ENCODE peak calls at places on chromosome 19, in four cellular contexts. One of them, this sample, is unnamed.

GRCh38 chr19:42281175-42282035 is 12.4 kb downstream of the CIC start:
- DNase-seq in SK-N-SH: no peak
- DNase-seq in K562: peak
- DNase-seq in HepG2: peak
- DNase-seq in this sample: no peak

GRCh38 chr19:35031072-35031881 is 1.0 kb downstream of the SCN1B start:
- DNase-seq in SK-N-SH: no peak
- DNase-seq in K562: peak
- DNase-seq in HepG2: no peak
- DNase-seq in this sample: no peak

GRCh38 chr19:49415102-49415809 is 8.0 kb downstream of the PTH2 start:
- DNase-seq in SK-N-SH: no peak
- DNase-seq in K562: no peak
- DNase-seq in HepG2: no peak
- DNase-seq in this sample: peak

GRCh38 chr19:40358773-40359172 is 10.3 kb downstream of the PLD3 start:
- DNase-seq in SK-N-SH: no peak
- DNase-seq in K562: no peak
- DNase-seq in HepG2: no peak
- DNase-seq in this sample: peak

GRCh38 chr19:51691122-51692064 is 1.7 kb upstream of the SPACA6 start:
- DNase-seq in SK-N-SH: peak
- DNase-seq in K562: no peak
- DNase-seq in HepG2: no peak
- DNase-seq in this sample: no peak

GRCh38 chr19:42216653-42217521 is 590 bp downstream of the DEDD2 start:
- DNase-seq in SK-N-SH: peak
- DNase-seq in K562: peak
- DNase-seq in HepG2: peak
- DNase-seq in this sample: no peak

GRCh38 chr19:42282810-42283247 is 13.8 kb downstream of the CIC start:
- DNase-seq in SK-N-SH: no peak
- DNase-seq in K562: no peak
- DNase-seq in HepG2: no peak
- DNase-seq in this sample: no peak

GRCh38 chr19:49570138-49570856 is 10.1 kb downstream of the NOSIP start:
- DNase-seq in SK-N-SH: peak
- DNase-seq in K562: peak
- DNase-seq in HepG2: peak
- DNase-seq in this sample: no peak

GRCh38 chr19:35156673-35157014 is 2.1 kb downstream of the FXYD5 start:
- DNase-seq in SK-N-SH: no peak
- DNase-seq in K562: no peak
- DNase-seq in HepG2: no peak
- DNase-seq in this sample: no peak

GRCh38 chr19:56543776-56544175 is 5.0 kb downstream of the ZFP28 start:
- DNase-seq in SK-N-SH: no peak
- DNase-seq in K562: no peak
- DNase-seq in HepG2: no peak
- DNase-seq in this sample: no peak

GRCh38 chr19:17721821-17722220 is 2.5 kb downstream of the MAP1S start:
- DNase-seq in SK-N-SH: no peak
- DNase-seq in K562: no peak
- DNase-seq in HepG2: no peak
- DNase-seq in this sample: no peak

GRCh38 chr19:49398931-49399330 is 10.9 kb downstream of the KASH5 start:
- DNase-seq in SK-N-SH: no peak
- DNase-seq in K562: no peak
- DNase-seq in HepG2: no peak
- DNase-seq in this sample: no peak

GRCh38 chr19:12694641-12695040 is 1.8 kb downstream of the FBXW9 start:
- DNase-seq in SK-N-SH: no peak
- DNase-seq in K562: no peak
- DNase-seq in HepG2: no peak
- DNase-seq in this sample: no peak

GRCh38 chr19:3479819-3480215 is 508 bp downstream of the SMIM24 start:
- DNase-seq in SK-N-SH: peak
- DNase-seq in K562: peak
- DNase-seq in HepG2: no peak
- DNase-seq in this sample: no peak
- TF ChIP-seq NFIC in SK-N-SH: no peak
- TF ChIP-seq NFIC in K562: no peak
- TF ChIP-seq NFIC in HepG2: no peak
- TF ChIP-seq NFIC in this sample: no peak

GRCh38 chr19:3098515-3099346 is 4.6 kb downstream of the GNA11 start:
- DNase-seq in SK-N-SH: no peak
- DNase-seq in K562: no peak
- DNase-seq in HepG2: no peak
- DNase-seq in this sample: no peak

GRCh38 chr19:3096267-3096901 is 2.2 kb downstream of the GNA11 start:
- DNase-seq in SK-N-SH: no peak
- DNase-seq in K562: no peak
- DNase-seq in HepG2: no peak
- DNase-seq in this sample: no peak

GRCh38 chr19:3096902-3097326 is 2.8 kb downstream of the GNA11 start:
- DNase-seq in SK-N-SH: no peak
- DNase-seq in K562: no peak
- DNase-seq in HepG2: peak
- DNase-seq in this sample: no peak

GRCh38 chr19:3098141-3098514 is 4.0 kb downstream of the GNA11 start:
- DNase-seq in SK-N-SH: no peak
- DNase-seq in K562: no peak
- DNase-seq in HepG2: no peak
- DNase-seq in this sample: no peak

GRCh38 chr19:3097442-3097871 is 3.3 kb downstream of the GNA11 start:
- DNase-seq in SK-N-SH: no peak
- DNase-seq in K562: no peak
- DNase-seq in HepG2: no peak
- DNase-seq in this sample: no peak
- TF ChIP-seq NFIC in SK-N-SH: no peak
- TF ChIP-seq NFIC in K562: no peak
- TF ChIP-seq NFIC in HepG2: no peak
- TF ChIP-seq NFIC in this sample: no peak

DNA sequence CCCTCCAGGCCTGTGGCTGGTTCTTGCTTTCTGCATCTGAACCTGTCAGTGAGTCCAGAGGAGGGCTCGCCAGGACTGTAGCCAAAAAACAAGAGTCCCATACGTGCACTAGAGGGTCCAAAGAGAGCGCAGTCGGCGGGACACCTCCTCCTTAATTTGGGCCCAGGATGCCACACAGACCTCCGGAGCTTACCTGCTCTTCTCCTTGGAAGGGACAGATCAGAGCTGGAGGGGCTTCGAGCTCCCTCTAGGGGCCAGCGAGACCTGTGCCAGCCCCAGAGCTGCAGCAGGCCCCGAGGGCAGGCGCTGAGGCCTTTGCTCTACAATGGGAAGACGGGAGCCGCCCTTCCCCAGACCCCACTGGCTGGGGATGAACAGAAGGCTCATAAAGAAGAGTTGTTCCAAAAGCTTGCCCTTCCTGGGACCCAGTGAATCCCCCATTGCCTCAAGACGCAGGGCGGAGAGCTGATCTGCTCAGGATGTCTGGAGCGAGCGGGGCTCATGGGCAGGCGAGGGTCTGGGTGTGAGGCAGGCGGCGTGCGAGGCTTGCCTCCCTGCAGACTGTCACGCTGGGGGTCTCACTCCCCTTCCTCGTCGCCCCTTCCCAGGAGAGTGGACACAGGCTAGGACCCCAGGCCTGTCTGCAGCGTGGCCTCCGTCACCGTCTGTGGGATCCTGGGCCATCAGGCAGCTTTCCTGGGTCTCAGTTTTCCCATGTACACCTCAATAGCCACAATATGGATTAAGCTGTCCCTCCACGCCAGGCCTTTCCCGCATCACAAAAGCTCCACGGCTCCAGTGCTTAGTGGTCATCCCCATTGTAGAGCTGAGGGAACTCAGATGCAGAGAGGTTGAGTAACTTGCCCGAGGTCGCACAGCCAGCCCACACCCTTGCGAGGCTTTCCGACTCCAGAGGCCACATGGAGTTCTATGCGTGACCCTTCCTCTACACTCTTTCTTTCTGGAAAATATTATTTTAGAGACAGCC is 46.9 kb upstream of the VSTM2B start:
- DNase-seq in SK-N-SH: peak
- DNase-seq in K562: peak
- DNase-seq in HepG2: peak
- DNase-seq in this sample: no peak
- TF ChIP-seq NFIC in SK-N-SH: no peak
- TF ChIP-seq NFIC in K562: no peak
- TF ChIP-seq NFIC in HepG2: no peak
- TF ChIP-seq NFIC in this sample: no peak

DNA sequence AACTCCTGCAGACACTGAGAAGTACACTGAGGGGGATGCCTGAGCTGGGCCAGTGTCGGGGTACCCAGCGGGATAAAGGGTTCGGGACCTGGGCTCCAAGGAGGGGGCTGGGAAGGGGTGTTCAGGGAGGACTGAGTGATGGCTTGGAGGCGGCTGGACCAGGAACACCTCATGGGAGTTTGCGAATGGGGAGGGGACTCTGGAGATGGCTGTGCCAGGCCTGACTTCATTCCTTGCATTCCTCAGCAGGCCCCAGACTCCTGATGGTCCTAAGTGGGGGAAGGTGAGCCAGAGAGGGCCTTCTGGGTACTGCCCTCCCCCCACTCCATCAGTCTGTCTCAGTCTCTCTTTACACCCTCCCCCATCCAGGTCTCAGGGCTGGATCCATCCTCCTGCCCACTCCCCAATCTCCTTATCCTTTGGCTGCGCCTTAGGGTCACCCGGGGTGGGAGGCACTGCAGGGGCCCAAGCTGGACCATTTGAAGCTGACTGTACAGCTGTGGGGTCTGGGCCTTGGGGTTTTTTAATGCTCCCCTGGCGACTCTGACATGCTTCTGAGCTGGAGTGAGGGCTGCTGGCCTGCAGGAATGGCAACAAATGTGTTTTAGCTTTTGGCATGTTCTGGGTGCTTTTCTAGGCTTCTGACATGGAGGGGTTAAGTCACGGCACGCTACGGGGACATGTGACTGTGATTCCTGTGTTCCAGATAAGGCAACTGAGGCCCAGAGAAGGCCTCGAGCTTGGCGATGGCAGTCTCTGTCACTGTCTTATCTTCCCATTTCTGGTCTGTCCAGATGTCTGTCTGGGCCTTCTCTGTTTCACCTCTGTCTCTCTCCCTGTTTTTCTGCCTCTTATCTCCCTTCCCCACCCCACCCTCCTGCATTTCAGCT is 14.0 kb downstream of the PAK4 start:
- DNase-seq in SK-N-SH: no peak
- DNase-seq in K562: no peak
- DNase-seq in HepG2: no peak
- DNase-seq in this sample: no peak
- TF ChIP-seq NFIC in SK-N-SH: no peak
- TF ChIP-seq NFIC in K562: no peak
- TF ChIP-seq NFIC in HepG2: no peak
- TF ChIP-seq NFIC in this sample: no peak

DNA sequence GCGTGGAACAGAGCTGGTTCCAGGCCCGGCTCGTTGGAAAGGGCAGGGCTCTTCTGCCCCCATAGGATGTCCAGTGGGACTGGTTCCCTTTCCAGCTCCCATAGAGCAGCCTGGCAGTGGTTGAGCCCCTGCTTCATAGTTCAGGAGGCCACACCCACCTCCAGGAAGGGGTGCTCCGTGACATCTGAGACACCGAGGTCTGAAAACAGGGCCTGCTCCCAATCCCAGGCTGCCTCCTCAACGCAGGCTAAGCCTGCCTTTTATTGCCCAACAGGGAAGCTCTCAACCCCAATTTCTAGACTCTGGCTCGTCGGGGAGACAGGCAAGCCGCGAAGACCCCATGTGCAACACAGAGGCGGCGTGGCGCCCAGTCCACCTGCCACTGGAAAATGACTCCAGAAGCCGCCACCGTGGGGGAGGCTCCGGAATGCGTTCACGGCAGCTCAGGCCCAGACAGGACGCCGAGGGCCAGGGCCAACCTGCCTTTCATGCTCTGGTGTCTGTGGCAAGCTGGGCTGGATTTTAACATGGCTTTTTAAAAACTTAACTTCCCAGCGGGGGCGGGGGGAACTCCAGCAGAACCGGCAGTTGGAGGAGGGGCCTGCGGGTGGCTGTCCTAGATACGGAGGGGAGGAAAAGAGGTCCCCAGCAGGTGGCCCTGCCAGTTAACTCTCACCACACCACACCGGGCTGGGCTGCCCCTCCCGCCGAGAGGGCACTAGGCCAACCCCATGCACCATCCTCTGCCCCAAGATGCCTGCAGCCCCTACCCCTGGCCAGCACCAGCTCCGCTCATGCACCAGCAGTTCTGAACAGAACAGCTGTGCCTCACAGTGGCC is 17.9 kb upstream of the TINCR start:
- DNase-seq in SK-N-SH: peak
- DNase-seq in K562: peak
- DNase-seq in HepG2: no peak
- DNase-seq in this sample: no peak
- TF ChIP-seq NFIC in SK-N-SH: no peak
- TF ChIP-seq NFIC in K562: peak
- TF ChIP-seq NFIC in HepG2: no peak
- TF ChIP-seq NFIC in this sample: no peak

GRCh38 chr19:23345838-23346237 is 49.4 kb downstream of the ZNF91 start:
- DNase-seq in SK-N-SH: no peak
- DNase-seq in K562: peak
- DNase-seq in HepG2: no peak
- DNase-seq in this sample: no peak
- TF ChIP-seq NFIC in SK-N-SH: no peak
- TF ChIP-seq NFIC in K562: no peak
- TF ChIP-seq NFIC in HepG2: no peak
- TF ChIP-seq NFIC in this sample: no peak

DNA sequence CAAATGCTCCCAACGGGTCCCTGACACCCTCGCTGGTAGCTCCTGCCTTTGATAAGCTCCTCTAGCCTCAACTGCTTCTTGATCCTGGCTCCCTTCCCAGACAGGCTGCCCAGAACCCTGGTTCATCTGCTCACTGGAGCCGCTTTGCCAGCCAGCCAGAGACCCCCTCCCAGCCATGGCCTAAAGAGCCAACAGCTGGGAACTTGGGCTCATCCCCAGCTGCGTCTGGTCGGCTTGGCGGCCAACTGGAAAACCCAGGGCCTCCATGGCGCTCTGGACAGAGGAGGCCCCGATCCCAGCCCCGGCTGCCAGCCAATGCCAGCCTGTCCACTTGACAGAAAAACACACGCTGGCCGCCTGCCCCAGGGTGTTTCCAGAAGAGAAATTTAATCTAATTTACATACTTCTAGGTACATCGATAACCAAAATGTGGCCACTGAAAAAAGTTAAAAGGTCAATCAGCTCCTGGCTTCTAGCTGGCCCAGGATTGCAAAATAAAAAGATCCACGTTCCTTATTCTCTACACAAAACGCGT is 3.0 kb upstream of the AKAP8L start:
- DNase-seq in SK-N-SH: peak
- DNase-seq in K562: no peak
- DNase-seq in HepG2: no peak
- DNase-seq in this sample: no peak
- TF ChIP-seq NFIC in SK-N-SH: no peak
- TF ChIP-seq NFIC in K562: no peak
- TF ChIP-seq NFIC in HepG2: no peak
- TF ChIP-seq NFIC in this sample: no peak

GRCh38 chr19:46495789-46496099 is at the start of gene PNMA8B:
- DNase-seq in SK-N-SH: peak
- DNase-seq in K562: peak
- DNase-seq in HepG2: no peak
- DNase-seq in this sample: no peak
- TF ChIP-seq NFIC in SK-N-SH: no peak
- TF ChIP-seq NFIC in K562: no peak
- TF ChIP-seq NFIC in HepG2: no peak
- TF ChIP-seq NFIC in this sample: no peak

This sample was measured in GM12878.